ENCODE peak calls at places on chromosomes 2 and 18, in ten cellular contexts. X, K, O, M, I, E, A, T, D and H are unnamed samples.

GRCh38 chr18:11125372-11126315 is 23.7 kb downstream of the PIEZO2 start:
- DNase-seq in X (no peak), K (no peak), O (no peak), M (no peak), I (no peak), E (no peak), A (no peak), T (no peak), D (no peak), H (no peak)

GRCh38 chr2:213627835-213628234 is 343.6 kb downstream of the SPAG16 start:
- DNase-seq in X (no peak), K (no peak), O (no peak), M (no peak), I (no peak), E (no peak), A (no peak), T (no peak), D (no peak), H (no peak)

GRCh38 chr18:76721207-76721996 is 101.0 kb upstream of the ZNF236 start:
- DNase-seq in X (peak; percentile 63), K (no peak), O (no peak), M (no peak), I (no peak), E (no peak), A (no peak), T (peak; percentile 4), D (no peak), H (no peak)

GRCh38 chr18:63788447-63789096 is 13.4 kb downstream of the SERPINB7 start:
- DNase-seq in X (peak; percentile 65), K (no peak), O (no peak), M (no peak), I (no peak), E (peak; percentile 60), A (peak; percentile 7), T (no peak), D (no peak), H (no peak)

GRCh38 chr2:31987454-31987853 is 23.4 kb downstream of the MEMO1 start:
- DNase-seq in X (no peak), K (no peak), O (no peak), M (no peak), I (no peak), E (peak; percentile 55), A (no peak), T (no peak), D (no peak), H (no peak)

GRCh38 chr18:13511961-13512572 is 214.3 kb downstream of the FAM210A start:
- DNase-seq in X (no peak), K (no peak), O (no peak), M (no peak), I (no peak), E (no peak), A (no peak), T (no peak), D (no peak), H (no peak)

GRCh38 chr2:26526589-26526988 is 48.7 kb upstream of the OTOF start:
- DNase-seq in X (no peak), K (no peak), O (no peak), M (no peak), I (no peak), E (peak; percentile 64), A (no peak), T (no peak), D (no peak), H (no peak)

GRCh38 chr2:74537140-74537539 is 7.4 kb downstream of the HTRA2 start:
- DNase-seq in X (no peak), K (no peak), O (no peak), M (no peak), I (no peak), E (no peak), A (no peak), T (no peak), D (no peak), H (no peak)

GRCh38 chr2:171939754-171940093 is 17.5 kb downstream of the HAT1 start:
- DNase-seq in X (no peak), K (no peak), O (no peak), M (no peak), I (no peak), E (no peak), A (no peak), T (no peak), D (no peak), H (no peak)

GRCh38 chr2:123359636-123360035 is 665.5 kb upstream of the CNTNAP5 start:
- DNase-seq in X (no peak), K (no peak), O (no peak), M (no peak), I (no peak), E (peak; percentile 3), A (no peak), T (no peak), D (no peak), H (no peak)

GRCh38 chr2:185202928-185203327 is 535.7 kb upstream of the FSIP2 start:
- DNase-seq in X (no peak), K (no peak), O (no peak), M (no peak), I (no peak), E (no peak), A (no peak), T (no peak), D (no peak), H (no peak)

GRCh38 chr2:86037795-86038192 is 67.9 kb downstream of the POLR1A start:
- DNase-seq in X (peak; percentile 48), K (no peak), O (no peak), M (no peak), I (no peak), E (no peak), A (no peak), T (no peak), D (no peak), H (no peak)

GRCh38 chr18:74951165-74951760 is 257.7 kb downstream of the PTGR3 start:
- DNase-seq in X (no peak), K (peak; percentile 49), O (peak; percentile 40), M (no peak), I (no peak), E (peak; percentile 53), A (no peak), T (no peak), D (no peak), H (no peak)

GRCh38 chr2:216792222-216793001 is 67.5 kb downstream of the TNP1 start:
- DNase-seq in X (no peak), K (peak; percentile 60), O (peak; percentile 32), M (peak; percentile 62), I (no peak), E (peak; percentile 36), A (no peak), T (no peak), D (no peak), H (no peak)

GRCh38 chr2:218079943-218080913 is 11.2 kb downstream of the RUFY4 start:
- DNase-seq in X (no peak), K (no peak), O (no peak), M (no peak), I (no peak), E (no peak), A (no peak), T (no peak), D (peak; percentile 1), H (no peak)

GRCh38 chr2:201866643-201867310 is 60.4 kb downstream of the CDK15 start:
- DNase-seq in X (no peak), K (no peak), O (no peak), M (no peak), I (no peak), E (no peak), A (no peak), T (no peak), D (no peak), H (no peak)

GRCh38 chr2:149037851-149038250 is 648 bp upstream of the LYPD6B start:
- DNase-seq in X (no peak), K (no peak), O (peak; percentile 50), M (peak; percentile 61), I (no peak), E (peak; percentile 46), A (no peak), T (no peak), D (no peak), H (no peak)

GRCh38 chr2:69902213-69902922 is 8.6 kb downstream of the SNRNP27 start:
- DNase-seq in X (peak; percentile 30), K (peak; percentile 41), O (no peak), M (no peak), I (no peak), E (no peak), A (no peak), T (no peak), D (no peak), H (no peak)

GRCh38 chr2:50720695-50721314 is 311.1 kb downstream of the NRXN1 start:
- DNase-seq in X (no peak), K (no peak), O (peak; percentile 59), M (peak; percentile 63), I (peak; percentile 41), E (no peak), A (no peak), T (no peak), D (peak; percentile 54), H (no peak)

GRCh38 chr2:207855591-207855990 is 85.9 kb upstream of the FZD5 start:
- DNase-seq in X (no peak), K (no peak), O (no peak), M (no peak), I (no peak), E (no peak), A (no peak), T (no peak), D (no peak), H (no peak)

GRCh38 chr2:242011991-242012764 is 142.6 kb downstream of the RTP5 start:
- DNase-seq in X (no peak), K (no peak), O (no peak), M (no peak), I (no peak), E (no peak), A (no peak), T (no peak), D (no peak), H (no peak)

GRCh38 chr2:188439986-188440385 is 148.3 kb downstream of the GULP1 start:
- DNase-seq in X (no peak), K (no peak), O (no peak), M (no peak), I (no peak), E (no peak), A (no peak), T (no peak), D (no peak), H (no peak)

GRCh38 chr2:217707116-217707742 is 295.6 kb downstream of the TNS1 start:
- DNase-seq in X (no peak), K (no peak), O (no peak), M (no peak), I (no peak), E (peak; percentile 72), A (no peak), T (no peak), D (no peak), H (no peak)

GRCh38 chr18:46042571-46043123 is 29.4 kb downstream of the PSTPIP2 start:
- DNase-seq in X (peak; percentile 49), K (no peak), O (no peak), M (no peak), I (no peak), E (peak; percentile 33), A (no peak), T (no peak), D (no peak), H (no peak)

GRCh38 chr2:62152000-62152399 is 43.9 kb upstream of the B3GNT2 start:
- DNase-seq in X (no peak), K (no peak), O (no peak), M (no peak), I (no peak), E (peak; percentile 23), A (no peak), T (no peak), D (no peak), H (no peak)